ENCODE peak calls at places on chromosomes 4 and X, in four cellular contexts. N, C, P and O are unnamed samples.

GRCh38 chr4:72055566-72055965 is 23.8 kb downstream of the NPFFR2 start:
- DNase-seq in C (no peak), P (no peak), N (no peak), O (no peak)

GRCh38 chrX:153074262-153074899 is 2.1 kb downstream of the PNMA6A start:
- DNase-seq in P (no peak), N (no peak), C (no peak), O (no peak)

GRCh38 chrX:69968956-69969355 is 80.8 kb downstream of the AWAT2 start:
- DNase-seq in P (no peak), N (no peak), C (no peak), O (no peak)

GRCh38 chr4:132016703-132017102 is 1132.4 kb upstream of the PCDH10 start:
- DNase-seq in C (no peak), P (no peak), N (no peak), O (no peak)

GRCh38 chrX:119093991-119094741 is 21.4 kb downstream of the CT47C1 start:
- DNase-seq in C (no peak), P (no peak), N (no peak), O (no peak)

GRCh38 chr4:25031077-25031606 is 396 bp upstream of the LGI2 start:
- DNase-seq in N (peak; percentile 43), C (no peak), P (no peak), O (no peak)

GRCh38 chr4:48105230-48105629 is 28.8 kb downstream of the TXK start:
- DNase-seq in C (no peak), N (no peak), P (no peak), O (no peak)

GRCh38 chr4:20698820-20699219 is 1.4 kb upstream of the PACRGL start:
- DNase-seq in P (no peak), N (no peak), C (no peak), O (no peak)

GRCh38 chr4:14916554-14917304 is 85.6 kb upstream of the CPEB2 start:
- DNase-seq in P (no peak), C (no peak), N (no peak), O (peak; percentile 83)

DNA sequence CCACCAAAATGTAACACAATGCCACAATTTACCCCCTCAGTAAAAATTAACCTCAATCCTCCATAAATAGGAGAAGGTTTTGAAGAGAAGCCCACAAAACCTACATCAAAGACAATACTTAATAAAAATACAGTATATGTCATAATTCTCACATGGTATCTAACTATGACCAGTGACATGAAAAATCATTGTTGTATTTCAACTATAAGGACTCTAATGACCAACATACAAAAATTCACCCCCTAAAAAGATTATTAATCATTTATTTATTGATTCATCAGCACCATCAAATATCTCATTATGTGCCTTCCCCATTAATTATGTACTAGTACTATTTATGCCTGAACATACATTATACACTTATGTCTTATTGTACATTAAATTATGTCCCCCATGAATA is 77.1 kb upstream of the ZMAT1 start:
- DNase-seq in N (no peak), C (no peak), P (no peak), O (no peak)
- H3K27ac ChIP-seq in N (no peak overlapping the region), C (no peak overlapping the region), P (no peak overlapping the region), O (no peak overlapping the region)

GRCh38 chr4:41124916-41125548 is 89.3 kb downstream of the APBB2 start:
- DNase-seq in C (no peak), N (no peak), P (no peak), O (no peak)
- H3K27ac ChIP-seq in C (no peak overlapping the region), N (no peak overlapping the region), P (no peak overlapping the region), O (no peak overlapping the region)

GRCh38 chrX:64853424-64853823 is 122.8 kb downstream of the ZC4H2 start:
- DNase-seq in P (no peak), C (no peak), N (no peak), O (no peak)
- H3K27ac ChIP-seq in P (no peak overlapping the region), C (no peak overlapping the region), N (no peak overlapping the region), O (no peak overlapping the region)

DNA sequence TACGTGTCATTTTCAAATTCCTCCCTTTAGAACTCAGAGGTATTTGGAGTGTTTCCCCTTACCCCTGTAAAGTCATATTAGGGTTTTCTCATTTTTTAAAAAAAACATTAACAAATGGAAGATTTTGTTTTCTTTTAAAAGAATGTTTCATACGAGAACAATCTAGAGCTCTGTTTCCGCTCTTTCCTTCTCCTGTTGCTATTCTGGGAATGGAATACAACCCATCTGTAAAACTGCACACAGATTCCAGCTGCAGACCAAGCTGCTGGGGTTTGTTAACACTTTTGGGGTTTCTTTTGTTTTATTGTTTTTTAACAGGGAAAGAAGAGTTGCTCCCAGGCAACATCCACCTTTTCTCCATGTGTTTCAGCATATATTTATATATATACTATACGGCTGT is 61.3 kb downstream of the HCCS start:
- DNase-seq in P (no peak), C (no peak), N (no peak), O (no peak)
- H3K27ac ChIP-seq in P (no peak overlapping the region), C (no peak overlapping the region), N (peak overlapping the region; percentile 33), O (no peak overlapping the region)

DNA sequence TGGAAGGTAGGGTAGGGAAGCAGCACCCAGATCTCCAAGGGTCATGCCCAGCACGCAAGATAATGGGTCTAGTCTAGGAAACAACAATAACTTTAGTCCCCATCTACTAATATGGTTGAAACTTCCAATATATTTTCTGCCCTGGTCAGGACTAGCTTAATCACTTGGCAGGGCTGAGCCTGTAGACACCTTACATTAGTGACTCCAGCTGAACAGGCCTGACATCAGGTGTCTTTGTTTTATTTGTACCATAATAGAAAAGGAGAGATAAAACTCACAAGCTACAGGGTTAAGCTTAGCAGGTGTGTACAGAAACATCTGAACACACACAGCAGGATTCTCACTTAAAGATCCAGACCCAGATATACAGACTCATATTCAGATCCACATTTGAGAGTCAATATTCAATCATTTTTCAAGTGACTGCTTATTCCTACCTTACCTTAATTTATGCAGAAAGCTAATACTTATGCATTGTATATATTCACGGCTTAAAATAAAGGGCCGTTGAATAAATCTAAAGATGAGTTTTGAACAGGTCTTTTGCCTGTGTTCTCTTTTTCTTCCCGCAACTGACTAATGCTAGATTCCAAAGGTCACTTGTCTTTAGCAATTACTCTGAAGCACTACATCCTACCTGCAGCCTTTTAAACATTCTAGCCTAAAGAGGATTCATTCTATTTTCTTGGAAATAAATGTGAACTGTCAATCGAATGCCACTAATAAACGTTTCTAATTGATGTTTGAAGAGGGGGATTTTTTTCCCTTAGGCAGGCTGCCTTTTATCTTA is 745.3 kb downstream of the RPA4 start:
- DNase-seq in P (no peak), C (no peak), N (no peak), O (no peak)
- H3K27ac ChIP-seq in P (no peak overlapping the region), C (no peak overlapping the region), N (no peak overlapping the region), O (no peak overlapping the region)